ENCODE peak calls at places on chromosomes 2 and 18, in five cellular contexts. One of them, this sample, is unnamed.

GRCh38 chr2:182088681-182089333 is 103.2 kb downstream of the PPP1R1C start:
- DNase-seq in NCI-H774: no peak
- DNase-seq in HFFc6: no peak
- DNase-seq in stimulated activated CD8-positive, alpha-beta memory T cell treated with anti-CD3 and anti-CD28 coated beads, Interleukin-12 subunit alpha, Interleukin-12 subunit beta, amount 100 ng/mL, for 4 hours: no peak
- DNase-seq in EH: peak
- DNase-seq in this sample: no peak

GRCh38 chr2:232563580-232563979 is 13.1 kb downstream of the EIF4E2 start:
- DNase-seq in NCI-H774: no peak
- DNase-seq in HFFc6: peak
- DNase-seq in stimulated activated CD8-positive, alpha-beta memory T cell treated with anti-CD3 and anti-CD28 coated beads, Interleukin-12 subunit alpha, Interleukin-12 subunit beta, amount 100 ng/mL, for 4 hours: no peak
- DNase-seq in EH: peak
- DNase-seq in this sample: no peak

GRCh38 chr2:227796044-227796780 is 17.4 kb upstream of the CCL20 start:
- DNase-seq in NCI-H774: peak
- DNase-seq in HFFc6: no peak
- DNase-seq in stimulated activated CD8-positive, alpha-beta memory T cell treated with anti-CD3 and anti-CD28 coated beads, Interleukin-12 subunit alpha, Interleukin-12 subunit beta, amount 100 ng/mL, for 4 hours: no peak
- DNase-seq in EH: no peak
- DNase-seq in this sample: no peak

GRCh38 chr2:171317492-171318125 is 116.2 kb downstream of the METTL8 start:
- DNase-seq in NCI-H774: no peak
- DNase-seq in HFFc6: no peak
- DNase-seq in stimulated activated CD8-positive, alpha-beta memory T cell treated with anti-CD3 and anti-CD28 coated beads, Interleukin-12 subunit alpha, Interleukin-12 subunit beta, amount 100 ng/mL, for 4 hours: no peak
- DNase-seq in EH: no peak
- DNase-seq in this sample: no peak

GRCh38 chr2:191228861-191229260 is 16.3 kb upstream of the MYO1B start:
- DNase-seq in NCI-H774: no peak
- DNase-seq in HFFc6: no peak
- DNase-seq in stimulated activated CD8-positive, alpha-beta memory T cell treated with anti-CD3 and anti-CD28 coated beads, Interleukin-12 subunit alpha, Interleukin-12 subunit beta, amount 100 ng/mL, for 4 hours: no peak
- DNase-seq in EH: no peak
- DNase-seq in this sample: no peak

GRCh38 chr2:71898375-71898774 is 249.3 kb downstream of the CYP26B1 start:
- DNase-seq in NCI-H774: no peak
- DNase-seq in HFFc6: no peak
- DNase-seq in stimulated activated CD8-positive, alpha-beta memory T cell treated with anti-CD3 and anti-CD28 coated beads, Interleukin-12 subunit alpha, Interleukin-12 subunit beta, amount 100 ng/mL, for 4 hours: no peak
- DNase-seq in EH: no peak
- DNase-seq in this sample: no peak

GRCh38 chr2:149087751-149088150 is 49.3 kb downstream of the LYPD6B start:
- DNase-seq in NCI-H774: no peak
- DNase-seq in HFFc6: no peak
- DNase-seq in stimulated activated CD8-positive, alpha-beta memory T cell treated with anti-CD3 and anti-CD28 coated beads, Interleukin-12 subunit alpha, Interleukin-12 subunit beta, amount 100 ng/mL, for 4 hours: no peak
- DNase-seq in EH: no peak
- DNase-seq in this sample: no peak

GRCh38 chr2:239131521-239131920 is 269.3 kb downstream of the HDAC4 start:
- DNase-seq in NCI-H774: no peak
- DNase-seq in HFFc6: no peak
- DNase-seq in stimulated activated CD8-positive, alpha-beta memory T cell treated with anti-CD3 and anti-CD28 coated beads, Interleukin-12 subunit alpha, Interleukin-12 subunit beta, amount 100 ng/mL, for 4 hours: no peak
- DNase-seq in EH: no peak
- DNase-seq in this sample: peak

GRCh38 chr2:170973492-170974303 is 44.6 kb downstream of the GORASP2 start:
- DNase-seq in NCI-H774: peak
- DNase-seq in HFFc6: peak
- DNase-seq in stimulated activated CD8-positive, alpha-beta memory T cell treated with anti-CD3 and anti-CD28 coated beads, Interleukin-12 subunit alpha, Interleukin-12 subunit beta, amount 100 ng/mL, for 4 hours: peak
- DNase-seq in EH: peak
- DNase-seq in this sample: peak

GRCh38 chr2:196266855-196267254 is 95.5 kb upstream of the STK17B start:
- DNase-seq in NCI-H774: no peak
- DNase-seq in HFFc6: no peak
- DNase-seq in stimulated activated CD8-positive, alpha-beta memory T cell treated with anti-CD3 and anti-CD28 coated beads, Interleukin-12 subunit alpha, Interleukin-12 subunit beta, amount 100 ng/mL, for 4 hours: no peak
- DNase-seq in EH: peak
- DNase-seq in this sample: no peak

GRCh38 chr2:12032421-12032820 is 286.0 kb downstream of the LPIN1 start:
- DNase-seq in NCI-H774: no peak
- DNase-seq in HFFc6: no peak
- DNase-seq in stimulated activated CD8-positive, alpha-beta memory T cell treated with anti-CD3 and anti-CD28 coated beads, Interleukin-12 subunit alpha, Interleukin-12 subunit beta, amount 100 ng/mL, for 4 hours: no peak
- DNase-seq in EH: no peak
- DNase-seq in this sample: no peak

GRCh38 chr2:117917223-117917917 is 96.5 kb downstream of the CCDC93 start:
- DNase-seq in NCI-H774: no peak
- DNase-seq in HFFc6: peak
- DNase-seq in stimulated activated CD8-positive, alpha-beta memory T cell treated with anti-CD3 and anti-CD28 coated beads, Interleukin-12 subunit alpha, Interleukin-12 subunit beta, amount 100 ng/mL, for 4 hours: no peak
- DNase-seq in EH: peak
- DNase-seq in this sample: no peak

GRCh38 chr2:231463698-231464575 is at the start of gene NCL:
- DNase-seq in NCI-H774: peak
- DNase-seq in HFFc6: peak
- DNase-seq in stimulated activated CD8-positive, alpha-beta memory T cell treated with anti-CD3 and anti-CD28 coated beads, Interleukin-12 subunit alpha, Interleukin-12 subunit beta, amount 100 ng/mL, for 4 hours: peak
- DNase-seq in EH: peak
- DNase-seq in this sample: peak

GRCh38 chr18:9437049-9437448 is 38.3 kb upstream of the RALBP1 start:
- DNase-seq in NCI-H774: no peak
- DNase-seq in HFFc6: no peak
- DNase-seq in stimulated activated CD8-positive, alpha-beta memory T cell treated with anti-CD3 and anti-CD28 coated beads, Interleukin-12 subunit alpha, Interleukin-12 subunit beta, amount 100 ng/mL, for 4 hours: no peak
- DNase-seq in EH: peak
- DNase-seq in this sample: no peak

This sample was measured in nucleus accumbens.